ENCODE peak calls at places on chromosomes 6 and 20, in nine cellular contexts. F, K, R, Z, C, N, J, U and G are unnamed samples.

GRCh38 chr6:33694401-33694931 is 17.0 kb downstream of the UQCC2 start:
- DNase-seq in F (no peak), K (no peak), R (no peak), Z (peak; percentile 83), C (peak; percentile 39), N (peak; percentile 22), J (peak; percentile 69), U (no peak), G (no peak)

GRCh38 chr6:49321673-49322072 is 141.4 kb downstream of the MMUT start:
- DNase-seq in F (no peak), K (no peak), R (no peak), Z (no peak), C (no peak), N (no peak), J (no peak), U (no peak), G (no peak)

GRCh38 chr6:25133479-25133878 is 145.7 kb upstream of the CARMIL1 start:
- DNase-seq in F (no peak), K (no peak), R (no peak), Z (no peak), C (no peak), N (no peak), J (no peak), U (no peak), G (no peak)

GRCh38 chr20:63656451-63656850 is 1.7 kb upstream of the RTEL1 start:
- DNase-seq in F (no peak), K (no peak), R (no peak), Z (no peak), C (no peak), N (no peak), J (no peak), U (no peak), G (no peak)

GRCh38 chr6:56984884-56985283 is 30.0 kb downstream of the BEND6 start:
- DNase-seq in F (no peak), K (no peak), R (no peak), Z (no peak), C (no peak), N (no peak), J (no peak), U (no peak), G (no peak)

GRCh38 chr20:10916312-10916711 is 242.5 kb upstream of the JAG1 start:
- DNase-seq in F (no peak), K (no peak), R (no peak), Z (no peak), C (no peak), N (no peak), J (no peak), U (no peak), G (no peak)

GRCh38 chr20:8790442-8791074 is 278.3 kb upstream of the PLCB4 start:
- DNase-seq in F (no peak), K (no peak), R (peak; percentile 15), Z (peak; percentile 49), C (peak; percentile 74), N (peak; percentile 67), J (peak; percentile 53), U (no peak), G (peak; percentile 39)

GRCh38 chr6:81690073-81690472 is 62.4 kb downstream of the TENT5A start:
- DNase-seq in F (no peak), K (no peak), R (no peak), Z (no peak), C (no peak), N (no peak), J (no peak), U (no peak), G (no peak)

GRCh38 chr20:2799688-2800589 is 488 bp downstream of the CPXM1 start:
- DNase-seq in F (no peak), K (no peak), R (no peak), Z (no peak), C (no peak), N (peak; percentile 16), J (no peak), U (peak; percentile 54), G (no peak)

GRCh38 chr20:47252879-47253307 is 103.6 kb downstream of the ZMYND8 start:
- DNase-seq in F (no peak), K (no peak), R (no peak), Z (no peak), C (no peak), N (no peak), J (no peak), U (no peak), G (no peak)

GRCh38 chr20:49275634-49276033 is 2.2 kb downstream of the ZNFX1 start:
- DNase-seq in F (no peak), K (no peak), R (no peak), Z (peak; percentile 73), C (no peak), N (no peak), J (no peak), U (no peak), G (no peak)

DNA sequence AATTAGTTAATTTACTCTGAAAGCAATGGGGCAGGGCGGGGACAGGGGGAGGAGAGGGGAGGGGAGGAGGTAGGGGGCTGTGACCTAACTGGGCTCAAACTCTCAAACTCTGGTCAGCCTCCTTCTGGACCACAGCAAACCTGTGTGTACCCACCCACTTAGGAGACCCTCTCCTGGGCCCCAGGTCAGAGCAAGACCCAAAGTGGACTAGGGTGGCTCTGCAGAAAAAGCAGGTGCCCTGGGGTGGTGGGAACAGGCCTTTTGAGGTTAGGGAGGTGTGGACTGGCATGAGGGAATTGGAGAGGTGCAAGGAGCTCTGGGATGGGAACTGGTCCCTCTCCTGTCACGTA is 51.3 kb downstream of the MRPL14 start:
- DNase-seq in F (no peak), K (no peak), R (no peak), Z (no peak), C (no peak), N (no peak), J (no peak), U (no peak), G (no peak)
- H3K4me3 ChIP-seq in F (peak overlapping the region; percentile 46), K (no peak overlapping the region), R (no peak overlapping the region), Z (no peak overlapping the region), C (no peak overlapping the region), N (no peak overlapping the region), J (no peak overlapping the region), U (no peak overlapping the region), G (no peak overlapping the region)

DNA sequence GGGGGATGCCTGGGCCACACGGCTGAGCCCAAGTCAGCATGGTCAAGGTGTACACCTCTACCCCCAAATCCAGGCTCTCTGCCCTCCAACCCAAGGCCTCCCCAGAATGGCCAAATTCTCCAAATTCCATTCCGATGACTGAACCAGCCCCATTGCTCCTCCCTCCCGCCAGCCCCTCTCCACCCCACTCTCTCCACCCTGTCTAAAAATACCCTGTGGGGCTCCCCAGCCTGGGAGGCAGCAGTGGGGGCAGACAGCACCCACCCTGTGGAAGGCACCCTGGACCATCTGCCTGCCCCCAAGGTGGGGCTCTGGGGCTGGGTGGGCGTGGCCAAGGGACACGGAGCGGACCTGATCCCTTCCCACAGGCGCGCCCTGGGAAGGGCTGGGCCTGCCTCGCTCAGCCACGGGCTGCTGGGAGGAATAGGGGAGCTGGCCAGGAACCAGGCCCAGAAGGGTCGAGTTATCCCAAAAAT is 11.4 kb downstream of the TEAD3 start:
- DNase-seq in F (no peak), K (peak; percentile 47), R (no peak), Z (peak; percentile 54), C (peak; percentile 56), N (no peak), J (peak; percentile 64), U (peak; percentile 83), G (no peak)
- H3K4me3 ChIP-seq in F (no peak overlapping the region), K (no peak overlapping the region), R (no peak overlapping the region), Z (peak overlapping the region; percentile 11), C (no peak overlapping the region), N (no peak overlapping the region), J (no peak overlapping the region), U (peak overlapping the region; percentile 19), G (no peak overlapping the region)

DNA sequence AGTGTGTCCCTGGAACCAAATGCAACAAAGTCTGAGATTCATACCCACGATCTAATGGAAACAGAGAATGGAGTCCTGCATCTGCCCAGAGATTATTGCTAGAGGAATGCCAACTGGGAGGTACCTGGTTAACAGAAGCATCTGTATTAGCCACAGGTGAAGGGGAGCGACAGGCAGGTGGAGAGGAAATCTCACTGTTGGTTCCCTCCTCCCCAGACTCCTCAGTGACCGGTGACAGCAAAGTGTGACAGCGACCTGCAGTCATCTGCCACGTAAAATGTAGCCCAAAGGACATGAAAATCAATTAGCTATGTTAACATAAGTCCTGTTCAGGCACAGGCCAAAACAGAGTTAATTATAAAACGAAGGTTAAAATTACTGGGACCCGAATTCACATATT is 336.6 kb downstream of the SYNE1 start:
- DNase-seq in F (no peak), K (no peak), R (no peak), Z (no peak), C (no peak), N (no peak), J (no peak), U (no peak), G (no peak)
- H3K4me3 ChIP-seq in F (peak overlapping the region; percentile 86), K (no peak overlapping the region), R (no peak overlapping the region), Z (no peak overlapping the region), C (peak overlapping the region; percentile 85), N (no peak overlapping the region), J (no peak overlapping the region), U (no peak overlapping the region), G (peak overlapping the region; percentile 93)

GRCh38 chr20:53736757-53737403 is 143.2 kb upstream of the ZNF217 start:
- DNase-seq in F (no peak), K (no peak), R (no peak), Z (peak; percentile 64), C (peak; percentile 64), N (no peak), J (peak; percentile 76), U (no peak), G (no peak)
- H3K4me3 ChIP-seq in F (peak overlapping the region; percentile 20), K (no peak overlapping the region), R (no peak overlapping the region), Z (no peak overlapping the region), C (no peak overlapping the region), N (no peak overlapping the region), J (peak overlapping the region; percentile 21), U (no peak overlapping the region), G (no peak overlapping the region)

DNA sequence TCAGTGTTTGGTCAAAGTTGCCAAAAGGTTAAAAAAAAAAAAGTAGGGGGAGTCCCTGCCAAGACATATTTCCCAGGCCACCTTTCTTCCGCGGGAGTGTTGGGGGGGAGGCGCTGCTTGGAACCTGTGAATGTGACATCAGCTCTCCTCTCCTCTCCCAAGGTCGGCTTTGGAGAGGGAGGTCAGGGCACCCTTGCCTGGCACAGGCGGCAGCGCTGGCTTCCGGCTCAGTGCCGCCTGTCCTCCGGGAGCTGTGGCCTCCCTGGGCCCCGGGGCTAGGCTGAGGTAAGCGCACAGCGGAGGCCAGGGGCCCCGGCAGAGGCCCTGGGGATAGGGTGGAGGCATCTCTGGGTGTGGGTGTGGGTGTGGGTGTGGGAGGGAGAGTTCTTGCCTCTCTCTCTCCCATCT is 1.9 kb upstream of the EDN1 start:
- DNase-seq in F (no peak), K (peak; percentile 38), R (no peak), Z (no peak), C (no peak), N (no peak), J (no peak), U (no peak), G (no peak)
- H3K4me3 ChIP-seq in F (no peak overlapping the region), K (no peak overlapping the region), R (peak overlapping the region; percentile 81), Z (peak overlapping the region; percentile 47), C (no peak overlapping the region), N (no peak overlapping the region), J (no peak overlapping the region), U (no peak overlapping the region), G (no peak overlapping the region)

GRCh38 chr6:35810831-35811698 is 5.9 kb downstream of the LHFPL5 start:
- DNase-seq in F (no peak), K (no peak), R (peak; percentile 31), Z (peak; percentile 99), C (peak; percentile 70), N (peak; percentile 57), J (peak; percentile 47), U (no peak), G (no peak)
- H3K4me3 ChIP-seq in F (no peak overlapping the region), K (no peak overlapping the region), R (peak overlapping the region; percentile 16), Z (no peak overlapping the region), C (no peak overlapping the region), N (no peak overlapping the region), J (no peak overlapping the region), U (no peak overlapping the region), G (no peak overlapping the region)